ENCODE peak calls at places on chromosomes 4 and X, in eight cellular contexts. U is endodermal cell, I is cardiac fibroblast, K is A549, O is transverse colon, C is HFF-Myc, Z is astrocyte of the spinal cord, L is BJ. T is an unnamed sample.

GRCh38 chr4:85402371-85402770 is 72.6 kb upstream of the ARHGAP24 start:
- DNase-seq in O (no peak), I (peak; percentile 91), Z (peak; percentile 94), U (no peak), K (peak; percentile 31), C (no peak), L (peak; percentile 21), T (peak; percentile 87)

GRCh38 chrX:40006025-40007017 is 91.4 kb downstream of the BCOR start:
- DNase-seq in I (peak; percentile 31), C (no peak), Z (no peak), L (no peak), U (peak; percentile 91), K (no peak), O (peak; percentile 71), T (no peak)

GRCh38 chr4:72701987-72702819 is 133.2 kb upstream of the ADAMTS3 start:
- DNase-seq in K (peak; percentile 45), O (no peak), C (peak; percentile 24), I (peak; percentile 72), U (peak; percentile 56), Z (peak; percentile 76), L (peak; percentile 9), T (peak; percentile 39)

GRCh38 chr4:128322986-128323385 is 35.4 kb upstream of the PGRMC2 start:
- DNase-seq in L (no peak), Z (peak; percentile 62), O (no peak), C (no peak), U (peak; percentile 64), K (peak; percentile 75), I (peak; percentile 55), T (peak; percentile 63)

GRCh38 chrX:150544835-150545790 is 23.3 kb upstream of the MTM1 start:
- DNase-seq in C (no peak), O (no peak), K (no peak), L (no peak), Z (no peak), U (no peak), I (peak; percentile 42), T (no peak)

GRCh38 chr4:72326692-72327632 is 242.1 kb downstream of the ADAMTS3 start:
- DNase-seq in L (no peak), C (no peak), K (peak; percentile 32), O (no peak), Z (peak; percentile 61), U (no peak), I (peak; percentile 68), T (no peak)

GRCh38 chrX:56794831-56795230 is 65.8 kb downstream of the NBDY start:
- DNase-seq in I (no peak), U (peak; percentile 10), C (no peak), L (no peak), O (no peak), K (no peak), Z (no peak), T (no peak)

GRCh38 chrX:12210196-12210815 is 72.0 kb downstream of the FRMPD4 start:
- DNase-seq in O (peak; percentile 12), I (peak; percentile 70), L (no peak), K (peak; percentile 38), C (no peak), U (no peak), Z (peak; percentile 73), T (no peak)

GRCh38 chr4:17781072-17781830 is at the start of gene FAM184B:
- DNase-seq in O (no peak), K (no peak), I (no peak), L (no peak), C (no peak), Z (peak; percentile 11), U (peak; percentile 75), T (no peak)

GRCh38 chr4:7041851-7042696 is 1.1 kb upstream of the TADA2B start:
- DNase-seq in L (no peak), C (no peak), Z (no peak), K (no peak), O (peak; percentile 58), U (peak; percentile 84), I (no peak), T (no peak)

GRCh38 chrX:154057790-154058189 is 38.1 kb upstream of the IRAK1 start:
- DNase-seq in L (no peak), O (no peak), U (no peak), K (no peak), I (no peak), Z (no peak), C (no peak), T (no peak)

GRCh38 chr4:73257995-73258667 is 467 bp downstream of the ANKRD17 start:
- DNase-seq in U (no peak), L (no peak), C (no peak), Z (peak; percentile 22), O (no peak), I (peak; percentile 51), K (peak; percentile 19), T (no peak)

DNA sequence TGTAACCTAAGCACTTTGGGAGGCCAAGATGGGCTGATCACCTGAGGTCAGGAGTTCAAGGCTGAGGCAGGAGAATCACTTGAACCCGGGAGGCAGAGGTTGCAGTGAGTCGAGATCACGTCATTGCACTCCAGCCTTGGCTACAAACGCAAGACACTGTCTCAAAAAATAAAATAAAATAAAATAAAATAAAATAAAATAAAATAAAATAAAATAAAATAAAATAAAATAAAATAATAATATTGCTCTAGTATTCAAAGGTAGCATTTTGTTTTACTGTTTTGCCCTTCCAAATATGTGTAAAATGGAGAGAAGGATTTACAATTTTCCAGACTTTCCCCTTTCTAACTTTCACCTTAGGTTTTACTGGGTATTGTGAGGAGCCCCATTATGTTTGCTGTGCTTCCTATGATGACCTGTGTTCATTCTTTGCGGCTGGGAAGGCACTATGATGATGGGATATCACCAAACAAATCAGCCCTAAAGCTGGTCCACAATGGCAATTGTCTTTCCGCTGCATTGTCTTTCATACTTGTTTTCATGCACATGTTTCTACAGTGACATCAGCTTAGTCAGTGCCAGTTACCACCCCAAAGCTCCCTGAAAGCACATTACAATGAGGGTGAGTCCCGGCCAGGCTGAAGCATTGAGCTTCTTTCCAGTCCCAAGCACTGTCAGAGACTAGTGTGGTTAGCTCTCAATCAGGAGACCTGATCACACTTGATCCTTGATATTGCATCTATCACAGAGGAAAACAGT is 50.8 kb downstream of the DTHD1 start:
- DNase-seq in Z (no peak), C (no peak), O (no peak), I (no peak), U (no peak), K (no peak), L (no peak), T (no peak)
- H3K4me3 ChIP-seq in Z (no peak overlapping the region), C (no peak overlapping the region), O (no peak overlapping the region), I (no peak overlapping the region), U (no peak overlapping the region), K (no peak overlapping the region), L (no peak overlapping the region), T (no peak overlapping the region)

DNA sequence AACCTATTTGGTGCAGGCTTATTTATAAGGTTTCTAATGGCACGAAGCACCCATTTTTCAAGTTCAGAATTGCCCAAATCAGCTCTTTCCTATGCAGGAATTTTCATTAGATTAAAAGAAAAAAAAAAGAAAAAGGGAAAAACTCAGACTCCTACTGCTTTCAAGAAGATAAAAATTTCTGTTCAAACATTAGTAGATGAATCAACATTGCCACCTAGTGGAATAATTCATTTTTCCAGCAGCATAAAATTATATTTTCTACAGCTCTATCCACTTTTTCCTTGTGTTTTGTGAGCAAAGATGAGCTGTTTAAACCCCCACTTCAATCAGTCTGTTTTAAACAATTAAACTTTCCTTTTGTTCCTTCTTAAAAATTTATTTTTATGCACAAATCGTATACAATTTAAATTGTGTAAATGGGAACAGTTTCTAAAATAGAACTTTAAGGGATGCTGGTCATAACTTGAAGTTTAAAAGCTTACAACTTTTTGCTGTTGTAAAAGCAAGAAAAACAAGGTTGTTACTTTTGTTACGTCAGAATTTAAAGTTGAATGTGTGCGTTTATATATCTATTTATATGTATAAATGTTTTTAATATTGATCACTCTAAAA is 309.8 kb downstream of the ARAP2 start:
- DNase-seq in U (no peak), O (no peak), Z (peak; percentile 49), L (peak; percentile 0), K (peak; percentile 9), C (peak; percentile 12), I (peak; percentile 28), T (no peak)
- TF ChIP-seq CTCF in U (peak; percentile 79), O (peak; percentile 30), Z (peak; percentile 42), L (peak; percentile 36), K (peak; percentile 53), C (no peak), I (peak; percentile 36), T (peak; percentile 54)

GRCh38 chr4:183098723-183099536 is at the start of gene WWC2:
- DNase-seq in L (peak; percentile 55), K (peak; percentile 91), Z (peak; percentile 95), I (peak; percentile 96), O (peak; percentile 84), U (peak; percentile 98), C (peak; percentile 37), T (peak; percentile 37)

GRCh38 chr4:183100827-183101226 is 1.8 kb downstream of the WWC2 start:
- DNase-seq in Z (no peak), K (peak; percentile 14), U (no peak), L (no peak), O (no peak), C (no peak), I (no peak), T (no peak)

GRCh38 chr4:183099537-183100297 is 660 bp downstream of the WWC2 start:
- DNase-seq in O (no peak), C (no peak), L (no peak), U (peak; percentile 92), K (peak; percentile 46), Z (no peak), I (no peak), T (no peak)

GRCh38 chr4:183101956-183102480 is 3.0 kb downstream of the WWC2 start:
- DNase-seq in I (no peak), L (no peak), C (no peak), K (no peak), U (no peak), O (no peak), Z (no peak), T (no peak)

DNA sequence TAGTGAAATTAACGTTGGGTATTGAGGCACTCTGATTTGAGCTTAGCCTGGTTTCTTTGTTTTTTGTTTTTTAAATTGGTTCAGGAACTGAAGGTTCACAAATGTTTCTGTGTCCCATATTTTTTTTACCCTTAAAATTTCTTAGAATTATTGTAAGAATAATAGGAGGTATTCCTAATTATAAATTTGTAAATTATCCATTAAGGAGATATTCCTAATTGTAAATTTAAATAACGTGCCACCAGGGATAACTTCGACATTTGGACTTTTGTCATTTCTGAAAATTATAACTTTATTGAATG is 1.2 kb downstream of the WWC2 start:
- DNase-seq in C (no peak), I (no peak), L (no peak), U (no peak), Z (no peak), O (no peak), K (no peak), T (no peak)
- H3K4me3 ChIP-seq in C (peak overlapping the region; percentile 85), I (peak overlapping the region; percentile 92), L (peak overlapping the region; percentile 95), U (peak overlapping the region; percentile 97), Z (peak overlapping the region; percentile 73), O (no peak overlapping the region), K (peak overlapping the region; percentile 98), T (peak overlapping the region; percentile 75)

DNA sequence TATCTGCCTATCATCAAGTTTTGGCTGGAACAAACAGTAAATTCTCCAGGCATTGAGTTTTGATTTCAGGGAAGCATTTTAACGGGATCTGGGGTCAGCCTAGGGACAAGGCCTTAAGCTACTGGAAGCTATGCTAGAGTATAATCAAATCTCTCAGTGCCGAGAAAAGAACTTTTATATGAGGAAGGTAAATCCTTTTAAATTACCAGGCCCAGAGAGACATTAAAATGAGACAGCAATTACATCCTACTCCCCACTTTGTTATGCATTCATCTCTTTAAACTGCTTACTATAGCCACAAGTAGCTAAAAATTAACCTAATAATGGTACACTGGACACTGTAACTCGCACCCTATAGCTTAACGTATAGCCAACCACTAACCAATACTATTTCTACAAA is 1.9 kb upstream of the NUDT9 start:
- DNase-seq in I (no peak), Z (no peak), C (no peak), K (no peak), U (no peak), O (no peak), L (no peak), T (no peak)
- TF ChIP-seq CTCF in I (no peak), Z (no peak), C (no peak), K (no peak), U (no peak), O (no peak), L (no peak), T (no peak)

T was measured in epithelial cell of proximal tubule.